ENCODE peak calls at places on chromosomes 16 and 17, in ten cellular contexts. One of them, this sample, is unnamed.
A peak's percentile ranks its signal among the peaks of the same experiment; 100 is the strongest.

GRCh38 chr17:60327122-60327869 is 64.6 kb downstream of the USP32 start:
- DNase-seq in uterus: no peak
- DNase-seq in CD8-positive, alpha-beta T cell: no peak
- DNase-seq in sigmoid colon: no peak
- DNase-seq in colonic mucosa: no peak
- DNase-seq in testis: no peak
- DNase-seq in prostate gland: no peak
- DNase-seq in heart left ventricle: no peak
- DNase-seq in neural progenitor cell: peak; percentile 70
- DNase-seq in thoracic aorta: no peak
- DNase-seq in this sample: no peak

GRCh38 chr17:66354981-66355380 is 52.6 kb downstream of the PRKCA start:
- DNase-seq in uterus: no peak
- DNase-seq in CD8-positive, alpha-beta T cell: no peak
- DNase-seq in sigmoid colon: no peak
- DNase-seq in colonic mucosa: no peak
- DNase-seq in testis: no peak
- DNase-seq in prostate gland: no peak
- DNase-seq in heart left ventricle: no peak
- DNase-seq in neural progenitor cell: no peak
- DNase-seq in thoracic aorta: no peak
- DNase-seq in this sample: no peak

GRCh38 chr17:77148109-77148958 is 7.6 kb downstream of the SEC14L1 start:
- DNase-seq in uterus: no peak
- DNase-seq in CD8-positive, alpha-beta T cell: no peak
- DNase-seq in sigmoid colon: no peak
- DNase-seq in colonic mucosa: no peak
- DNase-seq in testis: no peak
- DNase-seq in prostate gland: no peak
- DNase-seq in heart left ventricle: no peak
- DNase-seq in neural progenitor cell: no peak
- DNase-seq in thoracic aorta: no peak
- DNase-seq in this sample: no peak

GRCh38 chr16:72380283-72380682 is 208.3 kb upstream of the PMFBP1 start:
- DNase-seq in uterus: no peak
- DNase-seq in CD8-positive, alpha-beta T cell: no peak
- DNase-seq in sigmoid colon: no peak
- DNase-seq in colonic mucosa: no peak
- DNase-seq in testis: no peak
- DNase-seq in prostate gland: no peak
- DNase-seq in heart left ventricle: no peak
- DNase-seq in neural progenitor cell: peak; percentile 14
- DNase-seq in thoracic aorta: no peak
- DNase-seq in this sample: no peak

GRCh38 chr16:4682084-4682581 is 11.2 kb upstream of the NUDT16L1 start:
- DNase-seq in uterus: no peak
- DNase-seq in CD8-positive, alpha-beta T cell: no peak
- DNase-seq in sigmoid colon: no peak
- DNase-seq in colonic mucosa: no peak
- DNase-seq in testis: no peak
- DNase-seq in prostate gland: no peak
- DNase-seq in heart left ventricle: no peak
- DNase-seq in neural progenitor cell: no peak
- DNase-seq in thoracic aorta: no peak
- DNase-seq in this sample: no peak

GRCh38 chr17:59266748-59267147 is 46.4 kb downstream of the GDPD1 start:
- DNase-seq in uterus: no peak
- DNase-seq in CD8-positive, alpha-beta T cell: no peak
- DNase-seq in sigmoid colon: no peak
- DNase-seq in colonic mucosa: no peak
- DNase-seq in testis: no peak
- DNase-seq in prostate gland: no peak
- DNase-seq in heart left ventricle: no peak
- DNase-seq in neural progenitor cell: no peak
- DNase-seq in thoracic aorta: no peak
- DNase-seq in this sample: no peak

GRCh38 chr17:27241346-27241946 is 52.5 kb upstream of the WSB1 start:
- DNase-seq in uterus: no peak
- DNase-seq in CD8-positive, alpha-beta T cell: no peak
- DNase-seq in sigmoid colon: no peak
- DNase-seq in colonic mucosa: no peak
- DNase-seq in testis: no peak
- DNase-seq in prostate gland: peak; percentile 76
- DNase-seq in heart left ventricle: no peak
- DNase-seq in neural progenitor cell: no peak
- DNase-seq in thoracic aorta: no peak
- DNase-seq in this sample: peak; percentile 67

GRCh38 chr16:74730049-74730683 is 29.5 kb upstream of the MLKL start:
- DNase-seq in uterus: no peak
- DNase-seq in CD8-positive, alpha-beta T cell: no peak
- DNase-seq in sigmoid colon: no peak
- DNase-seq in colonic mucosa: peak; percentile 86
- DNase-seq in testis: no peak
- DNase-seq in prostate gland: peak; percentile 51
- DNase-seq in heart left ventricle: no peak
- DNase-seq in neural progenitor cell: no peak
- DNase-seq in thoracic aorta: no peak
- DNase-seq in this sample: no peak

GRCh38 chr17:17499402-17500145 is 3.4 kb upstream of the RASD1 start:
- DNase-seq in uterus: no peak
- DNase-seq in CD8-positive, alpha-beta T cell: no peak
- DNase-seq in sigmoid colon: no peak
- DNase-seq in colonic mucosa: no peak
- DNase-seq in testis: no peak
- DNase-seq in prostate gland: no peak
- DNase-seq in heart left ventricle: no peak
- DNase-seq in neural progenitor cell: no peak
- DNase-seq in thoracic aorta: no peak
- DNase-seq in this sample: no peak

GRCh38 chr17:29977836-29978235 is 36.4 kb downstream of the EFCAB5 start:
- DNase-seq in uterus: no peak
- DNase-seq in CD8-positive, alpha-beta T cell: no peak
- DNase-seq in sigmoid colon: no peak
- DNase-seq in colonic mucosa: no peak
- DNase-seq in testis: no peak
- DNase-seq in prostate gland: no peak
- DNase-seq in heart left ventricle: no peak
- DNase-seq in neural progenitor cell: no peak
- DNase-seq in thoracic aorta: no peak
- DNase-seq in this sample: no peak

GRCh38 chr16:17404903-17405691 is 65.7 kb downstream of the XYLT1 start:
- DNase-seq in uterus: peak; percentile 65
- DNase-seq in CD8-positive, alpha-beta T cell: no peak
- DNase-seq in sigmoid colon: peak; percentile 97
- DNase-seq in colonic mucosa: peak; percentile 20
- DNase-seq in testis: peak; percentile 87
- DNase-seq in prostate gland: no peak
- DNase-seq in heart left ventricle: peak; percentile 43
- DNase-seq in neural progenitor cell: no peak
- DNase-seq in thoracic aorta: peak; percentile 81
- DNase-seq in this sample: peak; percentile 30

GRCh38 chr16:30421010-30421409 is 8.8 kb downstream of the DCTPP1 start:
- DNase-seq in uterus: no peak
- DNase-seq in CD8-positive, alpha-beta T cell: no peak
- DNase-seq in sigmoid colon: no peak
- DNase-seq in colonic mucosa: no peak
- DNase-seq in testis: no peak
- DNase-seq in prostate gland: no peak
- DNase-seq in heart left ventricle: no peak
- DNase-seq in neural progenitor cell: no peak
- DNase-seq in thoracic aorta: no peak
- DNase-seq in this sample: no peak

GRCh38 chr16:30418350-30419181 is 11.2 kb downstream of the ZNF771 start:
- DNase-seq in uterus: no peak
- DNase-seq in CD8-positive, alpha-beta T cell: no peak
- DNase-seq in sigmoid colon: no peak
- DNase-seq in colonic mucosa: peak; percentile 36
- DNase-seq in testis: no peak
- DNase-seq in prostate gland: no peak
- DNase-seq in heart left ventricle: no peak
- DNase-seq in neural progenitor cell: no peak
- DNase-seq in thoracic aorta: no peak
- DNase-seq in this sample: no peak

GRCh38 chr16:30416047-30416603 is 8.7 kb downstream of the ZNF771 start:
- DNase-seq in uterus: no peak
- DNase-seq in CD8-positive, alpha-beta T cell: no peak
- DNase-seq in sigmoid colon: no peak
- DNase-seq in colonic mucosa: no peak
- DNase-seq in testis: no peak
- DNase-seq in prostate gland: no peak
- DNase-seq in heart left ventricle: no peak
- DNase-seq in neural progenitor cell: no peak
- DNase-seq in thoracic aorta: no peak
- DNase-seq in this sample: no peak

GRCh38 chr16:30416624-30417298 is 9.4 kb downstream of the ZNF771 start:
- DNase-seq in uterus: no peak
- DNase-seq in CD8-positive, alpha-beta T cell: no peak
- DNase-seq in sigmoid colon: no peak
- DNase-seq in colonic mucosa: no peak
- DNase-seq in testis: no peak
- DNase-seq in prostate gland: no peak
- DNase-seq in heart left ventricle: no peak
- DNase-seq in neural progenitor cell: no peak
- DNase-seq in thoracic aorta: no peak
- DNase-seq in this sample: no peak

GRCh38 chr16:30417447-30418349 is 10.3 kb downstream of the ZNF771 start:
- DNase-seq in uterus: peak; percentile 63
- DNase-seq in CD8-positive, alpha-beta T cell: peak; percentile 92
- DNase-seq in sigmoid colon: peak; percentile 92
- DNase-seq in colonic mucosa: peak; percentile 87
- DNase-seq in testis: peak; percentile 78
- DNase-seq in prostate gland: peak; percentile 78
- DNase-seq in heart left ventricle: peak; percentile 86
- DNase-seq in neural progenitor cell: peak; percentile 99
- DNase-seq in thoracic aorta: peak; percentile 15
- DNase-seq in this sample: peak; percentile 86
- TF ChIP-seq CTCF in uterus: no peak
- TF ChIP-seq CTCF in CD8-positive, alpha-beta T cell: no peak
- TF ChIP-seq CTCF in sigmoid colon: peak; percentile 26
- TF ChIP-seq CTCF in colonic mucosa: no peak
- TF ChIP-seq CTCF in testis: no peak
- TF ChIP-seq CTCF in prostate gland: no peak
- TF ChIP-seq CTCF in heart left ventricle: peak; percentile 22
- TF ChIP-seq CTCF in neural progenitor cell: peak; percentile 36
- TF ChIP-seq CTCF in thoracic aorta: peak; percentile 23
- TF ChIP-seq CTCF in this sample: no peak

GRCh38 chr17:81039854-81040758 is 5.2 kb downstream of the BAIAP2 start:
- DNase-seq in uterus: peak; percentile 61
- DNase-seq in CD8-positive, alpha-beta T cell: no peak
- DNase-seq in sigmoid colon: no peak
- DNase-seq in colonic mucosa: no peak
- DNase-seq in testis: no peak
- DNase-seq in prostate gland: no peak
- DNase-seq in heart left ventricle: no peak
- DNase-seq in neural progenitor cell: no peak
- DNase-seq in thoracic aorta: no peak
- DNase-seq in this sample: no peak
- H3K4me1 ChIP-seq in uterus: peaks cover 5% of the 10 kb centered on the region
- H3K4me1 ChIP-seq in CD8-positive, alpha-beta T cell: peaks cover 3% of the 10 kb centered on the region
- H3K4me1 ChIP-seq in sigmoid colon: peaks cover 87% of the 10 kb centered on the region
- H3K4me1 ChIP-seq in colonic mucosa: peaks cover 8% of the 10 kb centered on the region
- H3K4me1 ChIP-seq in testis: peaks cover 58% of the 10 kb centered on the region
- H3K4me1 ChIP-seq in prostate gland: peaks cover 60% of the 10 kb centered on the region
- H3K4me1 ChIP-seq in heart left ventricle: peaks cover 4% of the 10 kb centered on the region
- H3K4me1 ChIP-seq in neural progenitor cell: peaks cover 24% of the 10 kb centered on the region
- H3K4me1 ChIP-seq in thoracic aorta: peaks cover 23% of the 10 kb centered on the region
- H3K4me1 ChIP-seq in this sample: peaks cover 63% of the 10 kb centered on the region

GRCh38 chr17:45313927-45314760 is 2.7 kb downstream of the MAP3K14 start:
- DNase-seq in uterus: no peak
- DNase-seq in CD8-positive, alpha-beta T cell: no peak
- DNase-seq in sigmoid colon: no peak
- DNase-seq in colonic mucosa: no peak
- DNase-seq in testis: no peak
- DNase-seq in prostate gland: no peak
- DNase-seq in heart left ventricle: no peak
- DNase-seq in neural progenitor cell: no peak
- DNase-seq in thoracic aorta: no peak
- DNase-seq in this sample: no peak
- H3K4me3 ChIP-seq in uterus: no peak overlapping the region
- H3K4me3 ChIP-seq in CD8-positive, alpha-beta T cell: peak overlapping the region; percentile 81
- H3K4me3 ChIP-seq in sigmoid colon: peak overlapping the region; percentile 93
- H3K4me3 ChIP-seq in colonic mucosa: peak overlapping the region; percentile 79
- H3K4me3 ChIP-seq in testis: no peak overlapping the region
- H3K4me3 ChIP-seq in prostate gland: no peak overlapping the region
- H3K4me3 ChIP-seq in heart left ventricle: peak overlapping the region; percentile 74
- H3K4me3 ChIP-seq in neural progenitor cell: no peak overlapping the region
- H3K4me3 ChIP-seq in thoracic aorta: peak overlapping the region; percentile 78
- H3K4me3 ChIP-seq in this sample: no peak overlapping the region

GRCh38 chr17:2388705-2389099 is 12.2 kb downstream of the MNT start:
- DNase-seq in uterus: no peak
- DNase-seq in CD8-positive, alpha-beta T cell: no peak
- DNase-seq in sigmoid colon: no peak
- DNase-seq in colonic mucosa: no peak
- DNase-seq in testis: no peak
- DNase-seq in prostate gland: no peak
- DNase-seq in heart left ventricle: no peak
- DNase-seq in neural progenitor cell: peak; percentile 42
- DNase-seq in thoracic aorta: no peak
- DNase-seq in this sample: no peak
- TF ChIP-seq CTCF in uterus: no peak
- TF ChIP-seq CTCF in CD8-positive, alpha-beta T cell: no peak
- TF ChIP-seq CTCF in sigmoid colon: no peak
- TF ChIP-seq CTCF in colonic mucosa: no peak
- TF ChIP-seq CTCF in testis: no peak
- TF ChIP-seq CTCF in prostate gland: no peak
- TF ChIP-seq CTCF in heart left ventricle: no peak
- TF ChIP-seq CTCF in neural progenitor cell: no peak
- TF ChIP-seq CTCF in thoracic aorta: no peak
- TF ChIP-seq CTCF in this sample: no peak

DNA sequence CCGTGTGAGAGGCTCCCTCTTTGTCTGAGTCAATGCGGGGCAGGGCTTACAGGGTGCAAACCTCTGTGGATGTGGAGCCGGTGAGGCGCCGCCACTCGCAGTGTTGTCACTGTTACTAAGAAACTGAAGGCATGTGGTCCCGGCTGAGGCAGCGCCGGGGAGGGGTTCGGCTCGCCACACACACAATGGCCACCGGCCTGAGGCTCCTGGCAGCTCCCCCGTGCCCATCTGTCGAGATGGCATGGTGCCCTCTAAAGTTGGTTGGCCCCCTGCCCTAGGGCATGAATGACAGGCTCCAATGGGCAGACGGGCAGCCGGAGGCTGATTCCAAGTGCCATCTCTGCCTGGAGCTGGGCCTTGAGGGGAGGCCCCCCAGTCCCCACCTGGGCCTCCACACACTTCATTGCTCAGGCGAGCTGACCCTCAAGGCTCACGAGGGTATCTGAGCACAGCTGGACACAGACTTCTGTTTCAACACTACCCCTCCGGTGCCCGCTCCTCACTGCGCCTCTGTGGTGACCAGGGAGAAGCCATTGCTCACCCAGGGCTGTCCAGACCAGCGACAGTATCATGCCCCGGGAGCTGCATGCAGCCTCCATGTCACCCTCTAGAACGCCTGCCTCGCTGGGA is 137.2 kb downstream of the C16orf78 start:
- DNase-seq in uterus: no peak
- DNase-seq in CD8-positive, alpha-beta T cell: no peak
- DNase-seq in sigmoid colon: no peak
- DNase-seq in colonic mucosa: no peak
- DNase-seq in testis: no peak
- DNase-seq in prostate gland: no peak
- DNase-seq in heart left ventricle: no peak
- DNase-seq in neural progenitor cell: no peak
- DNase-seq in thoracic aorta: no peak
- DNase-seq in this sample: no peak
- H3K4me1 ChIP-seq in uterus: no peaks in the 10 kb centered on the region
- H3K4me1 ChIP-seq in CD8-positive, alpha-beta T cell: no peaks in the 10 kb centered on the region
- H3K4me1 ChIP-seq in sigmoid colon: no peaks in the 10 kb centered on the region
- H3K4me1 ChIP-seq in colonic mucosa: no peaks in the 10 kb centered on the region
- H3K4me1 ChIP-seq in testis: no peaks in the 10 kb centered on the region
- H3K4me1 ChIP-seq in prostate gland: no peaks in the 10 kb centered on the region
- H3K4me1 ChIP-seq in heart left ventricle: no peaks in the 10 kb centered on the region
- H3K4me1 ChIP-seq in neural progenitor cell: no peaks in the 10 kb centered on the region
- H3K4me1 ChIP-seq in thoracic aorta: no peaks in the 10 kb centered on the region
- H3K4me1 ChIP-seq in this sample: no peaks in the 10 kb centered on the region

This sample was measured in lung.